ENCODE peak calls at places on chromosomes 4 and X, in seven cellular contexts. F is tibial artery; H is SK-N-SH; D is psoas muscle; M is pancreas; V is CD8-positive, alpha-beta T cell; A is CD4-positive, CD25-positive, alpha-beta regulatory T cell. G is an unnamed sample. For H3K27me3 and H3K4me1, the result is how much of the 10 kb centered on the place peaks cover.

GRCh38 chr4:162510115-162510514 is 346.3 kb upstream of the FSTL5 start:
- DNase-seq in F (no peak), H (no peak), D (no peak), M (no peak), V (no peak), A (no peak), G (no peak)

GRCh38 chrX:70664726-70665125 is 220.1 kb downstream of the DLG3 start:
- DNase-seq in F (no peak), H (peak), D (no peak), M (no peak), V (no peak), A (peak), G (no peak)

GRCh38 chr4:184649971-184650855 is 675 bp downstream of the PRIMPOL start:
- DNase-seq in F (no peak), H (peak), D (no peak), M (no peak), V (no peak), A (no peak), G (peak)

GRCh38 chr4:153497988-153498967 is 32.1 kb downstream of the TMEM131L start:
- DNase-seq in F (no peak), H (no peak), D (no peak), M (no peak), V (no peak), A (no peak), G (no peak)

GRCh38 chrX:37425370-37425769 is 76.2 kb downstream of the PRRG1 start:
- DNase-seq in F (no peak), H (no peak), D (no peak), M (no peak), V (no peak), A (no peak), G (no peak)

GRCh38 chrX:68433155-68433980 is at the start of gene OPHN1:
- DNase-seq in F (peak), H (peak), D (peak), M (peak), V (no peak), A (no peak), G (peak)

GRCh38 chr4:15675363-15675762 is 6.3 kb upstream of the FAM200B start:
- DNase-seq in F (no peak), H (no peak), D (no peak), M (no peak), V (no peak), A (no peak), G (no peak)

GRCh38 chr4:61994036-61994435 is 793.9 kb downstream of the ADGRL3 start:
- DNase-seq in F (no peak), H (no peak), D (no peak), M (no peak), V (no peak), A (no peak), G (no peak)

GRCh38 chr4:101127176-101127790 is 220.0 kb downstream of the PPP3CA start:
- DNase-seq in F (no peak), H (no peak), D (no peak), M (no peak), V (no peak), A (no peak), G (no peak)

GRCh38 chr4:77354550-77354949 is 197.5 kb downstream of the CCNG2 start:
- DNase-seq in F (no peak), H (no peak), D (no peak), M (no peak), V (no peak), A (no peak), G (no peak)

GRCh38 chr4:133592106-133592505 is 443.0 kb downstream of the PCDH10 start:
- DNase-seq in F (no peak), H (no peak), D (no peak), M (no peak), V (no peak), A (no peak), G (no peak)

GRCh38 chr4:25313194-25313895 is 771 bp downstream of the ZCCHC4 start:
- DNase-seq in F (no peak), H (no peak), D (no peak), M (no peak), V (no peak), A (no peak), G (no peak)

GRCh38 chrX:9379697-9380551 is 84.9 kb upstream of the TBL1X start:
- DNase-seq in F (no peak), H (no peak), D (no peak), M (no peak), V (no peak), A (peak), G (peak)

GRCh38 chr4:72997409-72997808 is 72.1 kb downstream of the COX18 start:
- DNase-seq in F (no peak), H (no peak), D (no peak), M (no peak), V (no peak), A (no peak), G (no peak)

GRCh38 chr4:56655627-56656345 is 25.3 kb downstream of the HOPX start:
- DNase-seq in F (no peak), H (peak), D (peak), M (peak), V (no peak), A (no peak), G (no peak)

GRCh38 chr4:1004071-1004418 is 7.4 kb upstream of the FGFRL1 start:
- DNase-seq in F (no peak), H (no peak), D (no peak), M (peak), V (no peak), A (no peak), G (no peak)

GRCh38 chrX:41695464-41695863 is 6.7 kb downstream of the GPR34 start:
- DNase-seq in F (no peak), H (no peak), D (no peak), M (no peak), V (no peak), A (peak), G (peak)

DNA sequence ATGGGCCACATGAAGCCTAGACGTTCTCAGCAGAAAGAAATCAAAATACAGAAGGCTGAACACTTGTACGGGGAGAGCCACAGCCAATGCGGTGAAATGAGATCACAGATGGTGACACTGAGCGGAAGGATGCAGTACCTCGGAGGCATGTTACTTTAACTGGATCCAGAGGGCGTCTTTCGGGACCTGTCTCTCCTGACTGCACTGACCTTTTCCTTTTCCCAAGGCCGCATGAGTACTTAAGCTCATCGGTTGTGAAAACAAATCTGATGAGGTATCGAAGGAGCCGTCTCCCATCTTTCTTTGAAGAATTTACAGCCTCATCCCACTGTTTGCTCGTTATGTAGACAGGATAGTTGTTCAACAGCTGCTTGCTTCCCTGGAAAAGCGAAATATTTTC is 32.5 kb downstream of the BEND4 start:
- DNase-seq in F (no peak), H (no peak), D (no peak), M (no peak), V (no peak), A (no peak), G (no peak)
- H3K27me3 ChIP-seq in F (under half), H (under half), D (under half), M (under half), V (under half), A (under half), G (under half)

DNA sequence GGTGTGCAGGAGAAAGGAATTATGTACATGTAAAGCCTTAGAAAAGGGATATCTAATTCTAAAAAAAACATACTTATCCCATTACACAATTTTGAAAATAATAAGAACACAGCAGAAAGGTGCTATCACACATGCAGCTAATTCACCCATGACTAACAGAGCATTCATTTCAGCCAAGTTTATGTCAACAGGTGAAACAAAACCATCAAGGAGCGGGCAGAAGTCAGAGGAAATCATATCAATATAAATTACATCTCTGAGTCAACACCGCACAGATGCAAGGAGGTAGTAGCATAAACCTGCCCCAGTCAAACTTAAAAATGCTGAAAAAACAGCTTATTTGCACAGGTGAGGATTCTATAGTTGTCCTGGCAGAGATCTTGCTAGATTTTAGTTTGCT is 197.9 kb downstream of the PRDM5 start:
- DNase-seq in F (no peak), H (no peak), D (no peak), M (no peak), V (no peak), A (no peak), G (no peak)
- H3K4me1 ChIP-seq in F (under half), H (under half), D (under half), M (under half), V (under half), A (under half), G (under half)

GRCh38 chr4:3465698-3466671 is 2.9 kb downstream of the DOK7 start:
- DNase-seq in F (no peak), H (no peak), D (peak), M (peak), V (no peak), A (no peak), G (no peak)
- H3K27me3 ChIP-seq in F (under half), H (under half), D (under half), M (under half), V (under half), A (under half), G (under half)

GRCh38 chr4:139919513-139919912 is 234.5 kb downstream of the MAML3 start:
- DNase-seq in F (no peak), H (no peak), D (no peak), M (no peak), V (no peak), A (no peak), G (peak)
- H3K4me1 ChIP-seq in F (under half), H (half or more), D (under half), M (under half), V (under half), A (under half), G (under half)

GRCh38 chrX:108270739-108271396 is 167.4 kb downstream of the COL4A6 start:
- DNase-seq in F (no peak), H (no peak), D (no peak), M (no peak), V (no peak), A (no peak), G (peak)
- H3K27me3 ChIP-seq in F (under half), H (under half), D (under half), M (under half), V (under half), A (under half), G (under half)

DNA sequence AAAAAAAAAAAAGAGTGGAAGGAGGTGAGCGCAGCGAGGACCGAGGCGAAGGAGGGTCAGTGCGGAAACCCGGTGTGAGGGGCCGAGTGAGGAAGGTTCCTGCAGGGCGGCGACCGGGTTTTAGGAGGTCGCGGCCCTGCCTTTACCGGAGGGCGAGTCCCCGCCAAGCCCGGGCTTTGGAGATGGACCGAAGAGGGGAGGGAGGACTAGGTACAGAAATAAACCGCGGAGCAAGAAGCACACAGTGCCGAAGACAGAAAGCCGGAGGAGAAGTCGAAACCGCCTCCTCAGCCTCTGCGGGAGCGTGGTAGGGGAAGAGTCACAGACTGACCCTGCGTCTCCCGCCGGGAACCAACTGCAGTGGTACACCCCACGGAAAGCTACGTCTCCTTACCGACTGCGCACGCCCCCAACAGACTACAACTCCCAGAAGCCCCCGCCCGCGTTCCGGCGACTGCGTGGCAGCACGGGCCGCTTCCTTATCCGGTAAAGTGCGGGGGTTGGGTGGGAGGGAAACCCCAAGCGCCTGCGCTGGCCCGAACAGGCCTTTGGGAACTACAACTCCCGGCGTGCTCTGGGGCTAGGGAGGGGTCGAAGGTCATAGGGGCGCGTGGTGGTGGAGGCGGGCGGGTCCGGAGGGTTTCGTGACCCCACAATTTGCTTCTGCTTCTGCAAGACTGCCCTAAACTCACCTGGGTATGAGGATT is at the start of gene NFXL1:
- DNase-seq in F (peak), H (peak), D (peak), M (peak), V (peak), A (peak), G (peak)
- H3K4me1 ChIP-seq in F (under half), H (under half), D (under half), M (under half), V (under half), A (under half), G (under half)

DNA sequence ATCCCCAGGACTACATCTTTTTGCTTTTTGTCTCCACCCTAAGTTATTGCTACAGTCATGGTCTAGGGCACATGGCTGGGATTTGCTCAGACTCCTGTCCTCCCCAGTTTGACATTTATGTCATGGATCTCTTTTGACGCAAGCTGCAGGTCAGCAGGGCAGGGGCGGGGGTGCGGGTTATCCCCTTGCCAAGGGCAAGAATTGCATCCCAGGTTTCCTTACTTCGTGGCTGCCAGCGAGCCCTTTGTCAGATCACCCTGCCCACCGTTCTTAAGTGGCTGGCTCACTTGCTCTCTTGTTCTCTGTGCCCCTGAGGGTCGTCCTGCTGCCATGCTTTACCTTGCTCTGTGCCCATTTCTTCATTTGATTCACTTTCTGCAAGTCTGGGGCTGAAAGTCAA is 21.1 kb upstream of the UBA1 start:
- DNase-seq in F (no peak), H (no peak), D (no peak), M (no peak), V (no peak), A (no peak), G (no peak)
- H3K27me3 ChIP-seq in F (under half), H (under half), D (under half), M (under half), V (under half), A (under half), G (under half)

DNA sequence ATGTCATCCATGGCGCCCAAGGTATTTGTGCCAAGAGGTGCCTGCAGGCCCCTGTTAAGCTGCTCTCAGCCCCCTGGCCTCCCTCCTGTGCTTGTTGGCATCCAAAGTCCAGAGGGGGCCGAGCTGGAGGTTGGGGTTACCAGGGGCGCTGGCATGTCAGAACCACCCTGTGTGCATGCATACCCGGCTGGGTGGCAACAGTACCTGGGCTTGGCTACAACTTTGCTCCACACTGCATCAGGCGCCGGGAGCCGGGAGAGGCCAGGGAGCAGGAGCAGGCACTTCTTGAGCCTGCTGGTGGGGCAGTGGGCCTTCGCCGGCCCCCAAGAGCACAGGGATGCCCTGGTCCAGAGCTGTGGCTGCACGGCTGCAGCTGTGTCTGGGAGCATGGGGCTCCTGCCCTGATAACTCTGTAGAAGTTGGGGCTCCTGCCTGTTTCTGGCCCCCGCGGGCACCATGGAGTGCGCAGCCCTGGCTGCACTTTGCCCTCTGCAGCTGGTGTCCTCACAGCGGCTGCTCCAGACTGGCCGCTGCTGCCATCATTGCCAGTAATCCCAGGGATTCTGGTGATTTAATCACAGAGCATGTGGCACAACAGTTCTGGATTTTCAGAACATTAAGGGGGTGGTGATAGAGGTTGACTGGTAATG is 130.3 kb downstream of the ARHGAP10 start:
- DNase-seq in F (no peak), H (peak), D (no peak), M (peak), V (no peak), A (no peak), G (no peak)
- H3K4me1 ChIP-seq in F (under half), H (under half), D (under half), M (under half), V (under half), A (under half), G (under half)

DNA sequence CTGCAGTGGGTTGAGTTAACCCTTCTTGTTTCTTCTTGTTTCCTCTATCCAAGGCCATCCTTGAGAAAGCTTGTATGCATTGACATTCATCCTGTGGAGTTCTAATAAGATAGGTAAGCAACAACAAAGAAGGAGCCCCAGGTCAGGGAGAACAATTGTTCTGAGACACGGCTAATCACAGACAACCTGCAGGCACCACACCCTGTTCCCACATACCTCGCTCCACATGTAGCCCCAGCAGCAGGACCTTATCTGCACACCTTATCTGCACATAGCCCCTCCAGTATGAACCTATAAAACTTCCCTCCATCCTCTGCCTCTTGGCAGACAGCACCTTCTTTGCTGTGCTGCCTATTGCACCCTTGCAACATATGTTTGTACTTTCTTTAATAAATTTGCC is 129.1 kb downstream of the MSL3 start:
- DNase-seq in F (no peak), H (no peak), D (no peak), M (no peak), V (no peak), A (no peak), G (no peak)
- H3K27me3 ChIP-seq in F (under half), H (under half), D (under half), M (under half), V (under half), A (under half), G (under half)

DNA sequence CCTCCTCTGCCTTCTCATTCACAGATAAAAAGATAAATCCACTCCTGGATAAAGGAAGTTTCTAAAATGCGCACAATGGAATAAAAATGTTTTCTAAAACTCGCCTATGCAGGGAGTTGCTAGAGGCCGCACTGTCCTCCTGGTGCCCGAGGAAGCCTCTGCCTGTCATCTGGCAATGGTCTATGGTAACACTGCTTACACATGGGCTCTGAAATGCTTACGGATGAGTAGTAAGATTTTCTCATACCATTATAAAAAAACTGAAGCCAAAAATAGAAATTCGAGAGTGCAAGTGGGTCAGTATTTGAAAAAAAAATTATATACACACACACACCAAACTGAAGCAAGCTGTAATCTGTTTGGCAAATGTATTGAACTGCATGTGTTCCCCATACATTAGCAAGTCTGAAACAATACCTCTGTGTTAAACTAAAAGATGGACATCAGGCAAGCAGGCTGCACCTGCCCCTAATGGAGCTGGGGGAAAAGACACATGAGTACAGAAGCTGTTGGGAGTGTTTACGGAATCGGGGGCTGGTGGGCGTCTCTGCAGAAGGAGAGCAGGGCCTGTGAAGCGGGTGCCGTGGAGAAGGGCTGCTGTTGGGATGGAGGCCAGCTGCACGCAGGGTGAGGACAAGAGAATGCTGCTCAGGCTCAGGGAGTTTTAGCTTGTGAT is 103.3 kb upstream of the FAT1 start:
- DNase-seq in F (no peak), H (no peak), D (no peak), M (no peak), V (no peak), A (no peak), G (no peak)
- H3K4me1 ChIP-seq in F (under half), H (under half), D (under half), M (under half), V (under half), A (under half), G (half or more)

G was measured in SJSA1.